ENCODE peak calls at places on chromosomes 2 and 18, in nine cellular contexts. B is K562; T is CD8-positive, alpha-beta T cell; A is colonic mucosa; I is upper lobe of right lung; J is A549; X is brain microvascular endothelial cell; K is left ventricle myocardium inferior; U is dorsolateral prefrontal cortex. O is an unnamed sample.

GRCh38 chr2:14634885-14635871 is 2.7 kb downstream of the LRATD1 start:
- DNase-seq in U (peak), A (peak), B (peak), J (peak), K (peak), T (no peak), X (peak), I (peak), O (peak)

GRCh38 chr2:153770359-153770991 is 101.2 kb upstream of the GALNT13 start:
- DNase-seq in A (no peak), U (no peak), B (no peak), X (no peak), T (no peak), I (no peak), K (no peak), J (no peak), O (no peak)

GRCh38 chr18:10317864-10318685 is 136.4 kb upstream of the APCDD1 start:
- DNase-seq in U (no peak), T (no peak), J (no peak), K (no peak), X (no peak), B (no peak), I (no peak), A (no peak), O (no peak)

GRCh38 chr2:174888646-174889271 is 116.4 kb downstream of the CHN1 start:
- DNase-seq in B (no peak), A (no peak), T (no peak), K (no peak), I (no peak), X (peak), U (no peak), J (no peak), O (no peak)

GRCh38 chr2:37797081-37797480 is 125.6 kb upstream of the CDC42EP3 start:
- DNase-seq in K (no peak), U (no peak), B (no peak), A (no peak), I (no peak), T (no peak), J (no peak), X (peak), O (no peak)

GRCh38 chr2:75276093-75277055 is 77.1 kb upstream of the TACR1 start:
- DNase-seq in B (no peak), I (no peak), U (no peak), T (no peak), J (peak), K (no peak), A (no peak), X (peak), O (no peak)

GRCh38 chr2:236614566-236614965 is 44.9 kb downstream of the ACKR3 start:
- DNase-seq in A (no peak), J (no peak), U (peak), X (no peak), B (no peak), K (no peak), T (no peak), I (no peak), O (no peak)

GRCh38 chr2:98839292-98839691 is 96.7 kb downstream of the CRACDL start:
- DNase-seq in B (no peak), K (no peak), X (peak), U (no peak), I (no peak), A (no peak), T (no peak), J (no peak), O (no peak)

GRCh38 chr2:234374671-234375245 is 122.1 kb downstream of the ARL4C start:
- DNase-seq in T (no peak), X (no peak), J (no peak), I (no peak), U (no peak), A (no peak), B (no peak), K (no peak), O (no peak)

GRCh38 chr2:66575625-66576371 is 140.9 kb downstream of the MEIS1 start:
- DNase-seq in T (no peak), I (peak), J (peak), B (peak), K (peak), A (peak), X (no peak), U (peak), O (peak)

GRCh38 chr2:97769308-97769707 is 55.9 kb downstream of the ZAP70 start:
- DNase-seq in I (no peak), A (no peak), B (no peak), U (no peak), K (no peak), J (no peak), T (no peak), X (no peak), O (no peak)

GRCh38 chr2:218015831-218016521 is 13.2 kb upstream of the TNS1 start:
- DNase-seq in X (no peak), B (no peak), A (no peak), U (no peak), K (peak), T (no peak), I (no peak), J (no peak), O (no peak)

GRCh38 chr2:120567128-120567527 is 168.5 kb upstream of the GLI2 start:
- DNase-seq in B (no peak), X (no peak), U (no peak), I (no peak), K (no peak), A (no peak), T (no peak), J (no peak), O (no peak)

GRCh38 chr2:231708773-231709635 is 679 bp downstream of the PTMA start:
- DNase-seq in A (peak), K (peak), B (peak), T (peak), X (peak), I (peak), U (peak), J (no peak), O (peak)

GRCh38 chr2:219433666-219434467 is 776 bp upstream of the SPEG start:
- DNase-seq in J (no peak), T (no peak), A (no peak), I (no peak), U (no peak), X (peak), K (no peak), B (peak), O (no peak)

GRCh38 chr2:80238692-80239469 is 65.7 kb downstream of the LRRTM1 start:
- DNase-seq in J (peak), X (no peak), A (peak), B (peak), U (no peak), K (no peak), I (no peak), T (no peak), O (no peak)

GRCh38 chr18:69400976-69401474 is 337 bp downstream of the DOK6 start:
- DNase-seq in I (peak), J (peak), A (no peak), K (peak), X (peak), T (no peak), B (no peak), U (peak), O (peak)

GRCh38 chr2:68426885-68427579 is 40.1 kb downstream of the FBXO48 start:
- DNase-seq in I (no peak), K (no peak), T (no peak), U (no peak), B (no peak), X (peak), J (no peak), A (no peak), O (no peak)

GRCh38 chr2:26164641-26165211 is 8.2 kb upstream of the GAREM2 start:
- DNase-seq in J (no peak), I (peak), A (no peak), U (no peak), X (no peak), T (no peak), K (no peak), B (no peak), O (no peak)

GRCh38 chr18:73136134-73136533 is 268.3 kb upstream of the NETO1 start:
- DNase-seq in A (no peak), B (no peak), J (peak), U (no peak), X (no peak), T (no peak), K (no peak), I (no peak), O (no peak)

GRCh38 chr2:69222984-69223658 is 163.9 kb downstream of the GFPT1 start:
- DNase-seq in B (no peak), U (no peak), K (peak), I (no peak), J (no peak), A (peak), X (peak), T (no peak), O (peak)

GRCh38 chr2:218478544-218478943 is 59.6 kb downstream of the VIL1 start:
- DNase-seq in X (no peak), A (no peak), T (no peak), K (no peak), B (no peak), U (no peak), I (no peak), J (no peak), O (no peak)

GRCh38 chr2:240780023-240780831 is 39.8 kb downstream of the KIF1A start:
- DNase-seq in I (no peak), K (no peak), U (no peak), T (no peak), J (no peak), A (no peak), B (no peak), X (no peak), O (no peak)

GRCh38 chr2:240672076-240672700 is 10.5 kb downstream of the AQP12B start:
- DNase-seq in X (no peak), K (no peak), J (no peak), A (no peak), B (no peak), U (no peak), T (no peak), I (no peak), O (no peak)

GRCh38 chr2:25988134-25988533 is 5.8 kb upstream of the KIF3C start:
- DNase-seq in I (no peak), J (no peak), K (no peak), U (no peak), T (no peak), X (no peak), B (no peak), A (no peak), O (no peak)

GRCh38 chr2:180184506-180184905 is 177.4 kb upstream of the CWC22 start:
- DNase-seq in J (no peak), K (no peak), X (peak), A (no peak), B (no peak), I (no peak), T (no peak), U (no peak), O (no peak)

GRCh38 chr2:69223759-69224494 is 163.1 kb downstream of the GFPT1 start:
- DNase-seq in B (no peak), I (no peak), U (no peak), X (no peak), K (no peak), T (no peak), J (no peak), A (peak), O (no peak)

GRCh38 chr2:9230881-9231280 is 24.3 kb downstream of the ASAP2 start:
- DNase-seq in A (no peak), J (no peak), B (no peak), K (no peak), U (peak), T (no peak), X (no peak), I (no peak), O (no peak)

GRCh38 chr18:59885579-59886163 is 14.1 kb upstream of the PMAIP1 start:
- DNase-seq in K (no peak), T (no peak), I (no peak), X (peak), J (no peak), A (no peak), U (no peak), B (no peak), O (no peak)

GRCh38 chr2:233354971-233355574 is 779 bp downstream of the DGKD start:
- DNase-seq in I (peak), K (peak), J (no peak), U (peak), B (no peak), X (no peak), A (peak), T (peak), O (peak)

GRCh38 chr2:197498937-197499593 is 575 bp downstream of the HSPD1 start:
- DNase-seq in T (peak), U (peak), A (peak), K (peak), X (peak), B (peak), I (peak), J (no peak), O (peak)

GRCh38 chr2:146994246-146994645 is 850.6 kb upstream of the ACVR2A start:
- DNase-seq in I (no peak), J (no peak), A (no peak), B (no peak), X (no peak), U (no peak), K (no peak), T (no peak), O (no peak)

GRCh38 chr2:65666156-65666725 is 233.8 kb upstream of the SPRED2 start:
- DNase-seq in X (peak), B (peak), A (no peak), U (no peak), J (no peak), I (no peak), T (no peak), K (no peak), O (no peak)

GRCh38 chr2:141557329-141558098 is 573.3 kb downstream of the LRP1B start:
- DNase-seq in B (no peak), A (no peak), T (no peak), X (peak), U (no peak), K (no peak), J (no peak), I (no peak), O (no peak)

GRCh38 chr2:163558286-163559009 is 177.4 kb downstream of the FIGN start:
- DNase-seq in T (no peak), I (no peak), B (no peak), J (no peak), K (no peak), U (no peak), X (no peak), A (no peak), O (no peak)

GRCh38 chr2:45822272-45822630 is 170.8 kb downstream of the PRKCE start:
- DNase-seq in I (no peak), T (no peak), U (no peak), K (no peak), X (no peak), A (no peak), J (no peak), B (no peak), O (no peak)
- H3K27ac ChIP-seq in I (peak), T (no peak), U (peak), K (peak), X (no peak), A (no peak), J (peak), B (no peak), O (peak)

GRCh38 chr2:108987111-108987510 is 1.9 kb downstream of the EDAR start:
- DNase-seq in B (no peak), A (no peak), J (no peak), K (no peak), I (no peak), X (no peak), U (no peak), T (no peak), O (no peak)

GRCh38 chr2:108994250-108994649 is 5.2 kb upstream of the EDAR start:
- DNase-seq in U (no peak), J (no peak), I (no peak), X (no peak), A (no peak), T (no peak), K (no peak), B (no peak), O (no peak)

GRCh38 chr2:108993095-108993937 is 4.3 kb upstream of the EDAR start:
- DNase-seq in K (no peak), A (no peak), U (no peak), J (no peak), I (no peak), B (no peak), T (no peak), X (no peak), O (no peak)

GRCh38 chr2:108988076-108988795 is 784 bp downstream of the EDAR start:
- DNase-seq in K (no peak), B (no peak), A (no peak), T (no peak), J (no peak), X (no peak), U (no peak), I (no peak), O (no peak)

DNA sequence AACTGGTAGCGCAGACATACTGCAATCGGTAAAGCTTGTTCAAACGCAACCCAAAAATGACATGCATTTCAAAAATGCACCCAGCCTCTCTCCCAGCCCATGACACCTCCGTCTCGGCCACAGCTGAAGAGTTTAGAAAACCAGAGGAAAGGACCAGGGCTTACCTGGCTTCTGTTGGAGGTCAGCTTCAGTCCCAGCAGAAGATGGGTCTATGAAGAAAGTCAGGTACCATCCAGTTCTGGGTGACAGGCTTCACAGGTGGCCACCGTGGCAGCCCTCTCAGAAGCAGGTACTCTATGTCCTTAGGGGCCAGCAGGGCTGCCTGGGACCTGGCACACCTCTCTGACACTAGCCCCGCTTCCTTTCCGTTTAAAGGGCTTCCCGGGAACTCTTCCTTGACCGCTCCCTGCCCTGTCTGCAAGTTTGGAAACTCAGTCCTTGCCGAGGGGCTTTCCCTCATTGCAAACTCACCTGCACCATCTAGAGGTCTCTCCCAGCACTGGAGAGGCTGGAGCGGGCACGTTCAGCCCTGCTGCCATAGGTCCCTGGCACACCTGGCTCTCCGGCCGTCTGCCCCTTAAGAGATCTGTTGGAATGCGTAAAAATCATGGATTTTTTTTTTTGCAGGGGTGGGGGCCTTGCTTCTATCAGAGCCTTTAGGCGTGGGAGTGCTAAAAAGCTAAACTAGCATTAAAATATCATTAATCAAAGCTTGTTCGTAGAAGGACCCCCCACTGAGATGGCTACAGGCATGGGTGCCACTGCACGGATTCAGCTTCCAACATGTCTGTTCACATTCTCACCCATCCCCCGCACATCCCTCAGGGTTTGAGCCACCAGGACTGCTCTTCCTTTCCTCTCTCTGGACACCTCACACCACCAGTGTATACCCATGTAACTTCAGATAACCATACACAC is at the start of gene EDAR:
- DNase-seq in K (peak), I (peak), B (peak), T (peak), A (peak), U (no peak), X (no peak), J (peak), O (peak)
- TF ChIP-seq CTCF in K (peak), I (peak), B (peak), T (peak), A (peak), U (peak), X (peak), J (peak), O (no peak)

GRCh38 chr2:181790716-181791649 is 100.5 kb upstream of the ITPRID2 start:
- DNase-seq in X (peak), J (peak), I (no peak), K (no peak), B (peak), T (peak), A (peak), U (no peak), O (no peak)

GRCh38 chr2:181787310-181788048 is 104.1 kb upstream of the ITPRID2 start:
- DNase-seq in U (no peak), T (no peak), K (no peak), X (no peak), A (no peak), B (no peak), J (no peak), I (no peak), O (no peak)

GRCh38 chr2:181788883-181789555 is 102.5 kb upstream of the ITPRID2 start:
- DNase-seq in B (no peak), U (no peak), X (no peak), K (no peak), I (no peak), A (peak), T (no peak), J (no peak), O (no peak)

GRCh38 chr2:181792906-181793305 is 98.6 kb upstream of the ITPRID2 start:
- DNase-seq in X (no peak), B (no peak), A (no peak), K (no peak), I (no peak), J (no peak), U (no peak), T (no peak), O (no peak)

DNA sequence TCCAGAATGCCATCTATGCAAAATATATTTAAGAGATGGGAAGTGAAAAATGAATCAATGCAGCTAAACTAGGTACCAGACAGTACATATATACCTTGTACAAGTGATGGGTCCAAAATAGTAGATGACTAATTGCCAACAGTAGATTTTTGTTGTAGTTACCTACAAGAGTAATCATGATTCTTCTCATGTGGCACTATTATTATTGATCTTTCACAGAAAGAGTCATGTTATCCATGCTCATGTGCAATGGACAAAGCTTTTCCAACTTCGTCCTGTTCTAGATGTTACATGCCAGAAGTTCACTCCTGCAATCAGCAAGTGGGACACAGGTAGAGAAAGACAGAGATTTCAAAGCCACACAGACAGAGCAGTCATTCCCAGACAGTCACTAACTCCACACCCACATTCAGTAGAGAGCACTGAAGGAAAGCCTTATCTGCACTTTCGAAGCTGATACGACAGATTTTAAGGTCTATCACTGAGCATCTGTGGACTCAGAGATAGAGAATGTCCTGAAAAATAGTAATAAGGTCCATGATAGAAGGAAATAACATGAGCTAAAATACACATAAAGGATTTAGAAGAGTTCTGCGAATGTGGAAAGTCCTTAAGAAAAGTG is 101.6 kb upstream of the ITPRID2 start:
- DNase-seq in A (no peak), I (no peak), J (no peak), X (no peak), B (no peak), T (no peak), U (no peak), K (no peak), O (no peak)
- H3K27ac ChIP-seq in A (peak), I (no peak), J (peak), X (peak), B (no peak), T (no peak), U (no peak), K (no peak), O (no peak)

GRCh38 chr2:134385195-134385594 is 131.3 kb downstream of the MGAT5 start:
- DNase-seq in T (no peak), K (no peak), X (no peak), J (no peak), A (no peak), B (no peak), I (no peak), U (no peak), O (no peak)
- TF ChIP-seq CTCF in T (no peak), K (no peak), X (no peak), J (no peak), A (no peak), B (no peak), I (no peak), U (no peak), O (no peak)

GRCh38 chr18:74990563-74991081 is 218.3 kb downstream of the PTGR3 start:
- DNase-seq in J (no peak), A (no peak), T (no peak), U (no peak), K (no peak), B (no peak), X (peak), I (no peak), O (no peak)
- H3K27ac ChIP-seq in J (no peak), A (peak), T (no peak), U (no peak), K (no peak), B (no peak), X (no peak), I (no peak), O (no peak)